ENCODE peak calls at places on chromosome 14, in six cellular contexts. P, W, I, X, G and Y are unnamed samples.

GRCh38 chr14:101761881-101762529 is 496 bp downstream of the PPP2R5C start:
- DNase-seq in P (no peak), G (peak), X (peak), W (peak), I (no peak), Y (no peak)

GRCh38 chr14:95482967-95483842 is 33.2 kb downstream of the SYNE3 start:
- DNase-seq in X (peak), I (peak), P (peak), W (peak), G (no peak), Y (peak)

GRCh38 chr14:94173885-94174621 is at the start of gene PPP4R4:
- DNase-seq in G (peak), W (peak), P (peak), X (peak), I (peak), Y (peak)

GRCh38 chr14:104843442-104844305 is 21.4 kb upstream of the CEP170B start:
- DNase-seq in W (peak), X (peak), P (no peak), G (peak), I (no peak), Y (no peak)

GRCh38 chr14:103517626-103518415 is 4.8 kb downstream of the CKB start:
- DNase-seq in P (no peak), X (peak), G (peak), W (peak), I (no peak), Y (no peak)

GRCh38 chr14:56367416-56367815 is 212.2 kb upstream of the TMEM260 start:
- DNase-seq in P (no peak), X (no peak), I (no peak), G (no peak), W (no peak), Y (no peak)

GRCh38 chr14:88044782-88045446 is 40.0 kb downstream of the GPR65 start:
- DNase-seq in G (no peak), P (no peak), X (no peak), I (no peak), W (no peak), Y (no peak)

GRCh38 chr14:23301969-23302289 is 730 bp downstream of the PPP1R3E start:
- DNase-seq in P (no peak), X (no peak), I (no peak), W (no peak), G (no peak), Y (no peak)

GRCh38 chr14:51849095-51849494 is 11.3 kb upstream of the GNG2 start:
- DNase-seq in P (no peak), I (no peak), W (no peak), G (no peak), X (no peak), Y (no peak)

GRCh38 chr14:25537846-25538455 is 488.0 kb upstream of the STXBP6 start:
- DNase-seq in X (no peak), W (peak), G (no peak), P (no peak), I (no peak), Y (no peak)

GRCh38 chr14:103723176-103724081 is 7.8 kb downstream of the ZFYVE21 start:
- DNase-seq in W (no peak), P (no peak), I (no peak), X (no peak), G (no peak), Y (no peak)

GRCh38 chr14:53470351-53471043 is 317.4 kb upstream of the DDHD1 start:
- DNase-seq in I (no peak), X (no peak), P (no peak), G (no peak), W (no peak), Y (peak)

GRCh38 chr14:23932639-23933038 is 20.9 kb upstream of the DHRS4 start:
- DNase-seq in W (no peak), G (no peak), P (no peak), X (no peak), I (no peak), Y (no peak)

GRCh38 chr14:90693413-90693812 is 122.8 kb downstream of the TTC7B start:
- DNase-seq in I (no peak), W (no peak), P (no peak), G (no peak), X (no peak), Y (no peak)
- TF ChIP-seq POLR2A in I (no peak), W (no peak), P (no peak), G (no peak), X (no peak), Y (no peak)

GRCh38 chr14:58196198-58196597 is 3.8 kb upstream of the ACTR10 start:
- DNase-seq in W (no peak), G (no peak), P (no peak), I (no peak), X (no peak), Y (no peak)

GRCh38 chr14:58200480-58200841 is 512 bp downstream of the ACTR10 start:
- DNase-seq in X (no peak), G (no peak), I (no peak), W (no peak), P (no peak), Y (no peak)

GRCh38 chr14:58198086-58198485 is 1.9 kb upstream of the ACTR10 start:
- DNase-seq in X (no peak), W (no peak), P (no peak), G (no peak), I (no peak), Y (no peak)

DNA sequence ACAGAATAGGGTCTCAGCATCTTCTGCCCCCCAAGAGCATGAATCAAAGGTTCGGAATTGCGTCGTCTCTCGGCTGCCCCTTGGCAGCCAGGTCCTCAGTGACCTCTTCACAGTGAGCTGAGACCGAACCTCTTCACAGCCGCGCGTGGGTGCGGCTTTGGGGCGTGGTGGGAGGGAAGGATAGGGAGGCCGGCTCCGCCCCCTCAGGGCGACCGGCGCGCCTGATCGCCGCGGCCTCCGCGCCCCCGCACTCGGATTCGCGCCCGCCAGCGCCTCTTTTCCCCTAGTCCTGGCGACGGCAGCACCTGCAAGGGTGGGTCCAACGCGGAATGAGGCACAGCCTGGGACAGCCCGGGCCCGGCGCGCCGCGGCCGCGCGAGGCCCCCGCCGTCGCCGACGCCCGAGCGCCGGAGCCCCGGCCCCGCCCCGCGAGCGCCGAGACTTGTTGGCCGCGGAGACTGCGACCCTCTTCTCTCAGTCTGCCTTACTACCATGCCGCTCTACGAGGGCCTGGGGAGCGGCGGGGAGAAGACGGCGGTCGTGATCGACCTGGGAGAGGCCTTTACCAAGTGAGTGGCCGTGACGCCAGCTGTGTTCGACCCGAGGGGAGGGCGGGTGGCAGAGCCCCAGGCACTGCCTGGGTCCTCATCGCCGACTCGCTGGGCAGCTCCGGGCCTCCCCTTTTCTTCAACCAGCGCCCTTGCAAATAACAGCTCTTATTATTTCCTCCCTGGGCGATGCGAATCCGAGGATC is at the start of gene ACTR10:
- DNase-seq in W (peak), G (peak), I (peak), P (peak), X (peak), Y (peak)
- TF ChIP-seq POLR2A in W (peak), G (peak), I (no peak), P (peak), X (peak), Y (peak)

DNA sequence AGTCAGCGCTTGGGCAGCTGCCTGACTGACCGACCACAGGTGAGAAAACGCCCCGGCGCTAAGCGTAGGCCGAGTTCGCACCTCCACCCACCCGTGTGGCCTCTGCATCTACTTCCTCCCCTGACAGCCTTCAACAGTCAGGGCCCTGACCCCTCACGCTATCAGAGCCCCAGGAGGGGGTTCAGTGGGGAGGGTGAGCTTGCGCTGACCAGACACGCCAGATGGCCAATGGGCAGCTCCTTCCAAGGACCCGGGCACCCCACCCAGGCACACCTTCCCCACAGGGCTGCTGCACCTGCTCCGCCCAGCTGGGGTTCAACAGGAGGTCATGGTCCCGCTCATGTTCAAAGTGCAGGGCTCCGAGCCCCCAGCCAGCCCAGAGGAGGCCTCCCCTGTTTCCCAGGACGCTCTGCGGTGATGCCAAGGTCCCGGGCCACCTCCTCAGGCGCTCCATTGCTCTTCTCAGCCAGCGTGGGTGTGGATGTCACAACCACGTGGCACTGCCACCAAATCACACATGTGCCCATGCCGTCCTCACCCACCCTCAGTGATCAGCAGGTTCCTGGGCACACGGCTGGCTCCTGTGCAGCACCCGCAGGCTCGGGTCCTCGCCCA is 48.7 kb upstream of the BCL11B start:
- DNase-seq in W (no peak), P (no peak), G (no peak), X (no peak), I (no peak), Y (peak)
- TF ChIP-seq POLR2A in W (no peak), P (no peak), G (no peak), X (no peak), I (no peak), Y (no peak)

DNA sequence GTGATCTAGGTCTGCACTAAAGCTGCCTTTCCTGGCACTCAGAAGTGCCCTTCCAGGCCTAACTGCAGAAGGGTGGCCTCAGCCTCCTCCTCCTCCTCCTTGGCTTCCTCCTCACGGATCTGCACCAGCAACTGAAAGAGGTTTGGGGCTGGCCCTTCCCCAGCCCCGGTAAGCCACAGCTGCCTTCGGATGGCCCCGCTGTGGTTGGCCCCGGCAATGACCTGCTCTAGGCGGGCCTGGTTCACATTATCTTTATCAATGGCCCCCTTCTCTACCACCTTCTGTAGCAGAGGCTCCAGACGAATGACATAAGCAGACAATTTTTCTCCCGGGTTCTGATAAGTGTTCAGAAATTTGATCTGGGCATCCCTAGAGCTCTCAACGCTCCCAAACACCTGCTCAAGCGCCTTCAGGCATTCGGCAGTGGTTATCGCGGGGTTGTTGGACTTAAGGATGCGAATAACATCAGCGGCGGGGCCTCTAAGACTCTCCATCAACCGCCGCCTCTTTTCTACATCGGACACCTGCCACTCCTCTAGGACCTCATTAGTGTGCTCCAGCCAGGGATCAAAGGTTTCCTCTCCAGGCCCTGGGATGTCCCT is 1.5 kb downstream of the PNMA1 start:
- DNase-seq in I (no peak), G (no peak), P (no peak), X (no peak), W (no peak), Y (no peak)
- TF ChIP-seq POLR2A in I (no peak), G (no peak), P (no peak), X (no peak), W (no peak), Y (no peak)

DNA sequence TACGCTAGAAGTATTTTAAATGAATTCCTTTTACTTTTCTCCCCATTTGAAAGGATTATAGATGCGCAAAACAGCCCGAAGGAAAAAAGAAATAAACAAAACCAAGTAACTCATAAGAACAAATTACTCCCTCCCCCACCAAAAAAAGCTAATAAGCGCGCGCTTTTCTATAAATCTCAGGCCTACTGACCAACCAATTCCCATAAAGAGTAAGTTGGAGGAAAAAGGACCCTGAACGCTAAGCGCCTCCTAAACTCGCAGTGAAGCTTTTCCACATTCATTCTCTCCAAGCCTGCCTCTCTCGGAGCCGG is 583 bp downstream of the MBIP start:
- DNase-seq in W (no peak), I (no peak), X (no peak), G (no peak), P (no peak), Y (no peak)
- TF ChIP-seq POLR2A in W (no peak), I (no peak), X (no peak), G (no peak), P (no peak), Y (no peak)